ENCODE peak calls at places on chromosomes 13 and 19, in ten cellular contexts. W is NCI-H446 treated with DMSO at 0.1 percent for 48 hours; V is Kasumi-1; L is stimulated activated CD4-positive, alpha-beta T cell treated with anti-CD3 and anti-CD28 coated beads, Interleukin-2, amount 100 ng/mL, for 48 hours; T is NCI-H1092; A is heart right ventricle; E is coronary artery; Z is AG08395; K is iris pigment epithelial cell; R is glomerular endothelial cell. C is an unnamed sample.

GRCh38 chr13:41568990-41569387 is 111.6 kb downstream of the RGCC start:
- DNase-seq in W (no peak), V (peak; percentile 9), L (no peak), T (no peak), A (no peak), E (no peak), Z (peak; percentile 41), K (peak; percentile 78), R (no peak), C (no peak)

GRCh38 chr13:27327633-27328032 is 57.0 kb downstream of the RASL11A start:
- DNase-seq in W (no peak), V (no peak), L (no peak), T (no peak), A (no peak), E (no peak), Z (no peak), K (no peak), R (no peak), C (no peak)

GRCh38 chr13:110333837-110334236 is 26.8 kb downstream of the COL4A2 start:
- DNase-seq in W (no peak), V (no peak), L (no peak), T (no peak), A (no peak), E (no peak), Z (no peak), K (no peak), R (no peak), C (no peak)

GRCh38 chr19:12495002-12495802 is 10.6 kb upstream of the ZNF709 start:
- DNase-seq in W (no peak), V (no peak), L (peak; percentile 89), T (peak; percentile 90), A (peak; percentile 94), E (peak; percentile 97), Z (peak; percentile 95), K (peak; percentile 80), R (peak; percentile 37), C (peak; percentile 96)

GRCh38 chr13:79309690-79310089 is 96.4 kb downstream of the RBM26 start:
- DNase-seq in W (no peak), V (no peak), L (no peak), T (no peak), A (no peak), E (no peak), Z (no peak), K (no peak), R (no peak), C (no peak)

GRCh38 chr19:48508729-48509310 is 2.8 kb downstream of the LMTK3 start:
- DNase-seq in W (no peak), V (no peak), L (no peak), T (no peak), A (no peak), E (no peak), Z (no peak), K (no peak), R (no peak), C (no peak)

GRCh38 chr19:8641908-8642547 is 11.6 kb downstream of the NFILZ start:
- DNase-seq in W (no peak), V (peak; percentile 52), L (no peak), T (no peak), A (no peak), E (no peak), Z (peak; percentile 75), K (peak; percentile 76), R (peak; percentile 31), C (peak; percentile 8)

GRCh38 chr19:35663981-35664380 is 2.3 kb upstream of the UPK1A start:
- DNase-seq in W (no peak), V (no peak), L (no peak), T (no peak), A (no peak), E (no peak), Z (no peak), K (no peak), R (no peak), C (no peak)

GRCh38 chr19:10554760-10555612 is 10.8 kb downstream of the KRI1 start:
- DNase-seq in W (no peak), V (no peak), L (no peak), T (no peak), A (no peak), E (no peak), Z (no peak), K (no peak), R (no peak), C (no peak)

GRCh38 chr19:13843104-13843921 is 33.6 kb upstream of the NANOS3 start:
- DNase-seq in W (no peak), V (no peak), L (no peak), T (no peak), A (peak; percentile 81), E (no peak), Z (no peak), K (no peak), R (no peak), C (peak; percentile 26)

GRCh38 chr19:2164020-2164988 is 571 bp downstream of the DOT1L start:
- DNase-seq in W (no peak), V (no peak), L (peak; percentile 30), T (no peak), A (no peak), E (no peak), Z (peak; percentile 26), K (peak; percentile 43), R (no peak), C (no peak)

GRCh38 chr19:42207767-42208259 is 9.7 kb downstream of the DEDD2 start:
- DNase-seq in W (no peak), V (peak; percentile 25), L (no peak), T (no peak), A (no peak), E (no peak), Z (peak; percentile 88), K (peak; percentile 90), R (no peak), C (no peak)